ENCODE peak calls at places on chromosomes 1 and 21, in six cellular contexts. One of them, this sample, is unnamed.

GRCh38 chr1:154962238-154962678 is 676 bp upstream of the PYGO2 start:
- DNase-seq in activated naive CD8-positive, alpha-beta T cell treated with anti-CD3 and anti-CD28 coated beads for 36 hours: no peak
- DNase-seq in heart left ventricle: no peak
- DNase-seq in fibroblast of lung: no peak
- DNase-seq in GM19239: no peak
- DNase-seq in activated effector memory CD4-positive, alpha-beta T cell treated with Interleukin-2 at 50 U/mL for 16 hours: no peak
- DNase-seq in this sample: no peak

GRCh38 chr1:39890880-39891279 is 7.6 kb upstream of the TRIT1 start:
- DNase-seq in activated naive CD8-positive, alpha-beta T cell treated with anti-CD3 and anti-CD28 coated beads for 36 hours: no peak
- DNase-seq in heart left ventricle: no peak
- DNase-seq in fibroblast of lung: no peak
- DNase-seq in GM19239: no peak
- DNase-seq in activated effector memory CD4-positive, alpha-beta T cell treated with Interleukin-2 at 50 U/mL for 16 hours: no peak
- DNase-seq in this sample: no peak

GRCh38 chr1:61420909-61421835 is 303.8 kb downstream of the TM2D1 start:
- DNase-seq in activated naive CD8-positive, alpha-beta T cell treated with anti-CD3 and anti-CD28 coated beads for 36 hours: no peak
- DNase-seq in heart left ventricle: no peak
- DNase-seq in fibroblast of lung: no peak
- DNase-seq in GM19239: no peak
- DNase-seq in activated effector memory CD4-positive, alpha-beta T cell treated with Interleukin-2 at 50 U/mL for 16 hours: no peak
- DNase-seq in this sample: no peak

GRCh38 chr1:236063919-236064673 is 794 bp downstream of the NID1 start:
- DNase-seq in activated naive CD8-positive, alpha-beta T cell treated with anti-CD3 and anti-CD28 coated beads for 36 hours: peak
- DNase-seq in heart left ventricle: peak
- DNase-seq in fibroblast of lung: peak
- DNase-seq in GM19239: peak
- DNase-seq in activated effector memory CD4-positive, alpha-beta T cell treated with Interleukin-2 at 50 U/mL for 16 hours: no peak
- DNase-seq in this sample: peak

GRCh38 chr1:225347123-225347683 is 80.6 kb downstream of the LBR start:
- DNase-seq in activated naive CD8-positive, alpha-beta T cell treated with anti-CD3 and anti-CD28 coated beads for 36 hours: no peak
- DNase-seq in heart left ventricle: no peak
- DNase-seq in fibroblast of lung: no peak
- DNase-seq in GM19239: no peak
- DNase-seq in activated effector memory CD4-positive, alpha-beta T cell treated with Interleukin-2 at 50 U/mL for 16 hours: no peak
- DNase-seq in this sample: no peak

GRCh38 chr1:150836129-150836773 is 28.2 kb upstream of the CTSK start:
- DNase-seq in activated naive CD8-positive, alpha-beta T cell treated with anti-CD3 and anti-CD28 coated beads for 36 hours: no peak
- DNase-seq in heart left ventricle: no peak
- DNase-seq in fibroblast of lung: peak
- DNase-seq in GM19239: peak
- DNase-seq in activated effector memory CD4-positive, alpha-beta T cell treated with Interleukin-2 at 50 U/mL for 16 hours: no peak
- DNase-seq in this sample: no peak

GRCh38 chr1:8727809-8728213 is 89.6 kb downstream of the RERE start:
- DNase-seq in activated naive CD8-positive, alpha-beta T cell treated with anti-CD3 and anti-CD28 coated beads for 36 hours: no peak
- DNase-seq in heart left ventricle: no peak
- DNase-seq in fibroblast of lung: peak
- DNase-seq in GM19239: no peak
- DNase-seq in activated effector memory CD4-positive, alpha-beta T cell treated with Interleukin-2 at 50 U/mL for 16 hours: no peak
- DNase-seq in this sample: no peak

GRCh38 chr1:150567341-150567716 is 12.1 kb downstream of the MCL1 start:
- DNase-seq in activated naive CD8-positive, alpha-beta T cell treated with anti-CD3 and anti-CD28 coated beads for 36 hours: peak
- DNase-seq in heart left ventricle: no peak
- DNase-seq in fibroblast of lung: no peak
- DNase-seq in GM19239: no peak
- DNase-seq in activated effector memory CD4-positive, alpha-beta T cell treated with Interleukin-2 at 50 U/mL for 16 hours: peak
- DNase-seq in this sample: no peak

GRCh38 chr1:28111157-28111556 is 22.7 kb upstream of the EYA3 start:
- DNase-seq in activated naive CD8-positive, alpha-beta T cell treated with anti-CD3 and anti-CD28 coated beads for 36 hours: no peak
- DNase-seq in heart left ventricle: no peak
- DNase-seq in fibroblast of lung: no peak
- DNase-seq in GM19239: no peak
- DNase-seq in activated effector memory CD4-positive, alpha-beta T cell treated with Interleukin-2 at 50 U/mL for 16 hours: no peak
- DNase-seq in this sample: no peak

GRCh38 chr1:160077496-160077895 is 3.8 kb upstream of the KCNJ9 start:
- DNase-seq in activated naive CD8-positive, alpha-beta T cell treated with anti-CD3 and anti-CD28 coated beads for 36 hours: no peak
- DNase-seq in heart left ventricle: no peak
- DNase-seq in fibroblast of lung: no peak
- DNase-seq in GM19239: no peak
- DNase-seq in activated effector memory CD4-positive, alpha-beta T cell treated with Interleukin-2 at 50 U/mL for 16 hours: no peak
- DNase-seq in this sample: no peak

GRCh38 chr1:61170328-61171238 is 88.2 kb downstream of the NFIA start:
- DNase-seq in activated naive CD8-positive, alpha-beta T cell treated with anti-CD3 and anti-CD28 coated beads for 36 hours: no peak
- DNase-seq in heart left ventricle: no peak
- DNase-seq in fibroblast of lung: peak
- DNase-seq in GM19239: no peak
- DNase-seq in activated effector memory CD4-positive, alpha-beta T cell treated with Interleukin-2 at 50 U/mL for 16 hours: no peak
- DNase-seq in this sample: no peak

GRCh38 chr1:235009074-235009473 is 119.6 kb downstream of the TOMM20 start:
- DNase-seq in activated naive CD8-positive, alpha-beta T cell treated with anti-CD3 and anti-CD28 coated beads for 36 hours: no peak
- DNase-seq in heart left ventricle: no peak
- DNase-seq in fibroblast of lung: no peak
- DNase-seq in GM19239: no peak
- DNase-seq in activated effector memory CD4-positive, alpha-beta T cell treated with Interleukin-2 at 50 U/mL for 16 hours: no peak
- DNase-seq in this sample: no peak

GRCh38 chr1:179090923-179091322 is 9.1 kb downstream of the TOR3A start:
- DNase-seq in activated naive CD8-positive, alpha-beta T cell treated with anti-CD3 and anti-CD28 coated beads for 36 hours: no peak
- DNase-seq in heart left ventricle: no peak
- DNase-seq in fibroblast of lung: no peak
- DNase-seq in GM19239: no peak
- DNase-seq in activated effector memory CD4-positive, alpha-beta T cell treated with Interleukin-2 at 50 U/mL for 16 hours: no peak
- DNase-seq in this sample: no peak

GRCh38 chr1:42210421-42211133 is 46.0 kb upstream of the GUCA2A start:
- DNase-seq in activated naive CD8-positive, alpha-beta T cell treated with anti-CD3 and anti-CD28 coated beads for 36 hours: no peak
- DNase-seq in heart left ventricle: no peak
- DNase-seq in fibroblast of lung: peak
- DNase-seq in GM19239: no peak
- DNase-seq in activated effector memory CD4-positive, alpha-beta T cell treated with Interleukin-2 at 50 U/mL for 16 hours: no peak
- DNase-seq in this sample: no peak

GRCh38 chr1:154221815-154222081 is 993 bp downstream of the UBAP2L start:
- DNase-seq in activated naive CD8-positive, alpha-beta T cell treated with anti-CD3 and anti-CD28 coated beads for 36 hours: no peak
- DNase-seq in heart left ventricle: no peak
- DNase-seq in fibroblast of lung: peak
- DNase-seq in GM19239: no peak
- DNase-seq in activated effector memory CD4-positive, alpha-beta T cell treated with Interleukin-2 at 50 U/mL for 16 hours: no peak
- DNase-seq in this sample: no peak

GRCh38 chr1:116909511-116910378 is at the start of gene PTGFRN:
- DNase-seq in activated naive CD8-positive, alpha-beta T cell treated with anti-CD3 and anti-CD28 coated beads for 36 hours: peak
- DNase-seq in heart left ventricle: peak
- DNase-seq in fibroblast of lung: peak
- DNase-seq in GM19239: no peak
- DNase-seq in activated effector memory CD4-positive, alpha-beta T cell treated with Interleukin-2 at 50 U/mL for 16 hours: peak
- DNase-seq in this sample: no peak

GRCh38 chr21:14740692-14741091 is 194.6 kb upstream of the SAMSN1 start:
- DNase-seq in activated naive CD8-positive, alpha-beta T cell treated with anti-CD3 and anti-CD28 coated beads for 36 hours: no peak
- DNase-seq in heart left ventricle: no peak
- DNase-seq in fibroblast of lung: no peak
- DNase-seq in GM19239: no peak
- DNase-seq in activated effector memory CD4-positive, alpha-beta T cell treated with Interleukin-2 at 50 U/mL for 16 hours: no peak
- DNase-seq in this sample: no peak

GRCh38 chr21:46005081-46005480 is 23.5 kb downstream of the COL6A1 start:
- DNase-seq in activated naive CD8-positive, alpha-beta T cell treated with anti-CD3 and anti-CD28 coated beads for 36 hours: no peak
- DNase-seq in heart left ventricle: no peak
- DNase-seq in fibroblast of lung: no peak
- DNase-seq in GM19239: no peak
- DNase-seq in activated effector memory CD4-positive, alpha-beta T cell treated with Interleukin-2 at 50 U/mL for 16 hours: no peak
- DNase-seq in this sample: no peak

GRCh38 chr1:26862781-26863676 is at the start of gene SFN:
- DNase-seq in activated naive CD8-positive, alpha-beta T cell treated with anti-CD3 and anti-CD28 coated beads for 36 hours: peak
- DNase-seq in heart left ventricle: no peak
- DNase-seq in fibroblast of lung: no peak
- DNase-seq in GM19239: no peak
- DNase-seq in activated effector memory CD4-positive, alpha-beta T cell treated with Interleukin-2 at 50 U/mL for 16 hours: peak
- DNase-seq in this sample: no peak

This sample was measured in HFF-Myc.